ENCODE peak calls at places on chromosomes 4 and X, in six cellular contexts. One of them, this sample, is unnamed.

GRCh38 chr4:81217794-81218193 is 2.8 kb upstream of the PRKG2 start:
- DNase-seq in fibroblast of pulmonary artery: no peak
- DNase-seq in colonic mucosa: no peak
- DNase-seq in heart left ventricle: no peak
- DNase-seq in H9: no peak
- DNase-seq in Jurkat, Clone E6-1: no peak
- DNase-seq in this sample: no peak

GRCh38 chr4:102824398-102824797 is 3.0 kb downstream of the UBE2D3 start:
- DNase-seq in Jurkat, Clone E6-1: no peak
- DNase-seq in H9: no peak
- DNase-seq in colonic mucosa: no peak
- DNase-seq in heart left ventricle: no peak
- DNase-seq in fibroblast of pulmonary artery: no peak
- DNase-seq in this sample: no peak

GRCh38 chr4:187309456-187309855 is 585.8 kb upstream of the FAT1 start:
- DNase-seq in H9: no peak
- DNase-seq in Jurkat, Clone E6-1: no peak
- DNase-seq in heart left ventricle: no peak
- DNase-seq in fibroblast of pulmonary artery: peak; percentile 23
- DNase-seq in colonic mucosa: no peak
- DNase-seq in this sample: peak; percentile 56

GRCh38 chr4:139562067-139562684 is 6.2 kb upstream of the SETD7 start:
- DNase-seq in H9: no peak
- DNase-seq in fibroblast of pulmonary artery: no peak
- DNase-seq in heart left ventricle: no peak
- DNase-seq in colonic mucosa: no peak
- DNase-seq in Jurkat, Clone E6-1: no peak
- DNase-seq in this sample: no peak

GRCh38 chr4:54879576-54879975 is 221.8 kb downstream of the KIT start:
- DNase-seq in Jurkat, Clone E6-1: no peak
- DNase-seq in H9: no peak
- DNase-seq in heart left ventricle: no peak
- DNase-seq in fibroblast of pulmonary artery: peak; percentile 62
- DNase-seq in colonic mucosa: no peak
- DNase-seq in this sample: peak; percentile 68

GRCh38 chr4:85210353-85210752 is 243.9 kb upstream of the WDFY3 start:
- DNase-seq in heart left ventricle: no peak
- DNase-seq in H9: no peak
- DNase-seq in colonic mucosa: no peak
- DNase-seq in fibroblast of pulmonary artery: no peak
- DNase-seq in Jurkat, Clone E6-1: no peak
- DNase-seq in this sample: no peak

GRCh38 chr4:54165011-54165410 is 64.1 kb upstream of the PDGFRA start:
- DNase-seq in heart left ventricle: no peak
- DNase-seq in Jurkat, Clone E6-1: no peak
- DNase-seq in H9: no peak
- DNase-seq in fibroblast of pulmonary artery: no peak
- DNase-seq in colonic mucosa: no peak
- DNase-seq in this sample: peak; percentile 64

GRCh38 chr4:140069068-140069467 is 84.9 kb downstream of the MAML3 start:
- DNase-seq in heart left ventricle: no peak
- DNase-seq in Jurkat, Clone E6-1: no peak
- DNase-seq in H9: no peak
- DNase-seq in colonic mucosa: no peak
- DNase-seq in fibroblast of pulmonary artery: peak; percentile 79
- DNase-seq in this sample: no peak

GRCh38 chr4:54099959-54100606 is at the start of gene GSX2:
- DNase-seq in Jurkat, Clone E6-1: no peak
- DNase-seq in colonic mucosa: no peak
- DNase-seq in heart left ventricle: no peak
- DNase-seq in H9: peak; percentile 53
- DNase-seq in fibroblast of pulmonary artery: no peak
- DNase-seq in this sample: no peak

GRCh38 chrX:148522006-148522405 is 21.6 kb downstream of the AFF2 start:
- DNase-seq in H9: no peak
- DNase-seq in Jurkat, Clone E6-1: no peak
- DNase-seq in heart left ventricle: no peak
- DNase-seq in fibroblast of pulmonary artery: no peak
- DNase-seq in colonic mucosa: no peak
- DNase-seq in this sample: no peak

GRCh38 chr4:114277690-114278089 is 298.2 kb upstream of the ARSJ start:
- DNase-seq in heart left ventricle: no peak
- DNase-seq in colonic mucosa: no peak
- DNase-seq in Jurkat, Clone E6-1: no peak
- DNase-seq in fibroblast of pulmonary artery: peak; percentile 38
- DNase-seq in H9: no peak
- DNase-seq in this sample: peak; percentile 84

GRCh38 chr4:39032218-39033085 is at the start of gene TMEM156:
- DNase-seq in heart left ventricle: no peak
- DNase-seq in colonic mucosa: no peak
- DNase-seq in Jurkat, Clone E6-1: peak; percentile 76
- DNase-seq in fibroblast of pulmonary artery: peak; percentile 64
- DNase-seq in H9: no peak
- DNase-seq in this sample: no peak

GRCh38 chr4:14196141-14196540 is 568.6 kb upstream of the BOD1L1 start:
- DNase-seq in Jurkat, Clone E6-1: peak; percentile 4
- DNase-seq in colonic mucosa: peak; percentile 24
- DNase-seq in H9: peak; percentile 58
- DNase-seq in fibroblast of pulmonary artery: peak; percentile 84
- DNase-seq in heart left ventricle: no peak
- DNase-seq in this sample: peak; percentile 55

GRCh38 chrX:40773809-40774208 is 38.5 kb upstream of the MED14 start:
- DNase-seq in heart left ventricle: no peak
- DNase-seq in Jurkat, Clone E6-1: no peak
- DNase-seq in colonic mucosa: no peak
- DNase-seq in H9: no peak
- DNase-seq in fibroblast of pulmonary artery: peak; percentile 35
- DNase-seq in this sample: peak; percentile 51

GRCh38 chr4:55396305-55397023 is 707 bp downstream of the TMEM165 start:
- DNase-seq in H9: peak; percentile 40
- DNase-seq in fibroblast of pulmonary artery: peak; percentile 59
- DNase-seq in heart left ventricle: peak; percentile 63
- DNase-seq in Jurkat, Clone E6-1: no peak
- DNase-seq in colonic mucosa: peak; percentile 59
- DNase-seq in this sample: peak; percentile 31

GRCh38 chr4:90419124-90419711 is 292.0 kb downstream of the CCSER1 start:
- DNase-seq in Jurkat, Clone E6-1: peak; percentile 32
- DNase-seq in H9: no peak
- DNase-seq in heart left ventricle: no peak
- DNase-seq in fibroblast of pulmonary artery: peak; percentile 59
- DNase-seq in colonic mucosa: no peak
- DNase-seq in this sample: peak; percentile 16

GRCh38 chr4:153759407-153760226 is at the start of gene RNF175:
- DNase-seq in colonic mucosa: no peak
- DNase-seq in fibroblast of pulmonary artery: no peak
- DNase-seq in Jurkat, Clone E6-1: no peak
- DNase-seq in heart left ventricle: no peak
- DNase-seq in H9: peak; percentile 63
- DNase-seq in this sample: no peak

GRCh38 chr4:110211007-110211769 is 12.8 kb upstream of the ELOVL6 start:
- DNase-seq in heart left ventricle: no peak
- DNase-seq in H9: no peak
- DNase-seq in colonic mucosa: peak; percentile 30
- DNase-seq in Jurkat, Clone E6-1: peak; percentile 49
- DNase-seq in fibroblast of pulmonary artery: peak; percentile 70
- DNase-seq in this sample: peak; percentile 33

GRCh38 chr4:62670509-62670908 is 1470.4 kb downstream of the ADGRL3 start:
- DNase-seq in Jurkat, Clone E6-1: no peak
- DNase-seq in heart left ventricle: peak; percentile 21
- DNase-seq in fibroblast of pulmonary artery: peak; percentile 2
- DNase-seq in H9: no peak
- DNase-seq in colonic mucosa: no peak
- DNase-seq in this sample: peak; percentile 0

GRCh38 chr4:183180621-183181020 is 81.6 kb downstream of the WWC2 start:
- DNase-seq in heart left ventricle: no peak
- DNase-seq in H9: no peak
- DNase-seq in Jurkat, Clone E6-1: no peak
- DNase-seq in fibroblast of pulmonary artery: no peak
- DNase-seq in colonic mucosa: no peak
- DNase-seq in this sample: no peak

GRCh38 chr4:78545275-78546246 is 6.0 kb upstream of the ANXA3 start:
- DNase-seq in fibroblast of pulmonary artery: peak; percentile 57
- DNase-seq in heart left ventricle: no peak
- DNase-seq in Jurkat, Clone E6-1: no peak
- DNase-seq in colonic mucosa: no peak
- DNase-seq in H9: no peak
- DNase-seq in this sample: peak; percentile 62

GRCh38 chr4:34181311-34181808 is 2063.0 kb downstream of the ARAP2 start:
- DNase-seq in fibroblast of pulmonary artery: peak; percentile 94
- DNase-seq in heart left ventricle: no peak
- DNase-seq in colonic mucosa: no peak
- DNase-seq in Jurkat, Clone E6-1: no peak
- DNase-seq in H9: no peak
- DNase-seq in this sample: peak; percentile 90

GRCh38 chr4:100641326-100641725 is 123.5 kb upstream of the EMCN start:
- DNase-seq in heart left ventricle: no peak
- DNase-seq in fibroblast of pulmonary artery: no peak
- DNase-seq in colonic mucosa: no peak
- DNase-seq in Jurkat, Clone E6-1: no peak
- DNase-seq in H9: no peak
- DNase-seq in this sample: no peak

GRCh38 chrX:53717205-53717604 is 30.7 kb upstream of the HUWE1 start:
- DNase-seq in fibroblast of pulmonary artery: no peak
- DNase-seq in H9: no peak
- DNase-seq in Jurkat, Clone E6-1: no peak
- DNase-seq in heart left ventricle: no peak
- DNase-seq in colonic mucosa: no peak
- DNase-seq in this sample: no peak

GRCh38 chr4:6943012-6943869 is 33.6 kb downstream of the TBC1D14 start:
- DNase-seq in colonic mucosa: peak; percentile 72
- DNase-seq in heart left ventricle: no peak
- DNase-seq in fibroblast of pulmonary artery: no peak
- DNase-seq in H9: no peak
- DNase-seq in Jurkat, Clone E6-1: no peak
- DNase-seq in this sample: no peak

GRCh38 chr4:123603165-123603564 is 206.6 kb downstream of the SPRY1 start:
- DNase-seq in heart left ventricle: no peak
- DNase-seq in fibroblast of pulmonary artery: peak; percentile 50
- DNase-seq in Jurkat, Clone E6-1: no peak
- DNase-seq in colonic mucosa: peak; percentile 71
- DNase-seq in H9: no peak
- DNase-seq in this sample: peak; percentile 42

GRCh38 chr4:113958766-113959540 is 20.5 kb downstream of the ARSJ start:
- DNase-seq in fibroblast of pulmonary artery: peak; percentile 91
- DNase-seq in H9: no peak
- DNase-seq in Jurkat, Clone E6-1: no peak
- DNase-seq in colonic mucosa: no peak
- DNase-seq in heart left ventricle: no peak
- DNase-seq in this sample: peak; percentile 95

GRCh38 chr4:75939890-75940691 is 722 bp downstream of the NAAA start:
- DNase-seq in colonic mucosa: peak; percentile 86
- DNase-seq in Jurkat, Clone E6-1: peak; percentile 26
- DNase-seq in H9: peak; percentile 84
- DNase-seq in heart left ventricle: peak; percentile 80
- DNase-seq in fibroblast of pulmonary artery: peak; percentile 34
- DNase-seq in this sample: peak; percentile 33

GRCh38 chr4:101238706-101239105 is 108.6 kb downstream of the PPP3CA start:
- DNase-seq in H9: no peak
- DNase-seq in fibroblast of pulmonary artery: peak; percentile 76
- DNase-seq in colonic mucosa: no peak
- DNase-seq in heart left ventricle: no peak
- DNase-seq in Jurkat, Clone E6-1: no peak
- DNase-seq in this sample: peak; percentile 67

GRCh38 chr4:140049024-140049923 is 104.7 kb downstream of the MAML3 start:
- DNase-seq in colonic mucosa: peak; percentile 73
- DNase-seq in H9: peak; percentile 89
- DNase-seq in fibroblast of pulmonary artery: peak; percentile 82
- DNase-seq in heart left ventricle: peak; percentile 62
- DNase-seq in Jurkat, Clone E6-1: peak; percentile 91
- DNase-seq in this sample: peak; percentile 61